ENCODE peak calls at places on chromosomes 6 and 20, in nine cellular contexts. R is naive thymus-derived CD4-positive, alpha-beta T cell; K is kidney; T is colonic mucosa; M is thoracic aorta; G is cardiac muscle cell; A is neuronal stem cell; H is ovary; W is tibial nerve. F is an unnamed sample. For H3K9me3, the result is how much of the 10 kb centered on the place peaks cover.

GRCh38 chr6:20919677-20920385 is 385.6 kb downstream of the CDKAL1 start:
- DNase-seq in R (no peak), K (no peak), T (no peak), M (no peak), G (no peak), A (no peak), H (no peak), W (no peak), F (no peak)

GRCh38 chr6:147395158-147395557 is 113.3 kb upstream of the SAMD5 start:
- DNase-seq in R (no peak), K (no peak), T (no peak), M (no peak), G (peak), A (no peak), H (no peak), W (no peak), F (no peak)

GRCh38 chr6:67131827-67132226 is 1424.8 kb upstream of the EYS start:
- DNase-seq in R (no peak), K (no peak), T (no peak), M (peak), G (peak), A (no peak), H (no peak), W (no peak), F (no peak)

GRCh38 chr6:159252955-159253508 is 83.8 kb downstream of the FNDC1 start:
- DNase-seq in R (peak), K (no peak), T (no peak), M (no peak), G (peak), A (peak), H (no peak), W (no peak), F (no peak)

GRCh38 chr6:88529726-88530125 is 363.6 kb upstream of the CNR1 start:
- DNase-seq in R (no peak), K (no peak), T (no peak), M (no peak), G (no peak), A (no peak), H (no peak), W (no peak), F (no peak)

GRCh38 chr6:39815356-39815755 is 23.2 kb downstream of the DAAM2 start:
- DNase-seq in R (no peak), K (no peak), T (no peak), M (no peak), G (no peak), A (no peak), H (no peak), W (no peak), F (no peak)

GRCh38 chr6:20354366-20354765 is 47.3 kb upstream of the E2F3 start:
- DNase-seq in R (no peak), K (no peak), T (no peak), M (no peak), G (no peak), A (no peak), H (no peak), W (no peak), F (no peak)

GRCh38 chr6:157909282-157909664 is 72.4 kb upstream of the SYNJ2 start:
- DNase-seq in R (no peak), K (no peak), T (no peak), M (no peak), G (no peak), A (no peak), H (no peak), W (no peak), F (no peak)

GRCh38 chr20:4740774-4741431 is 19.2 kb downstream of the PRND start:
- DNase-seq in R (peak), K (no peak), T (peak), M (no peak), G (peak), A (peak), H (peak), W (peak), F (peak)

GRCh38 chr6:20454201-20454824 is 52.6 kb downstream of the E2F3 start:
- DNase-seq in R (peak), K (no peak), T (peak), M (no peak), G (no peak), A (no peak), H (no peak), W (no peak), F (no peak)

GRCh38 chr20:1491281-1491840 is at the start of gene SIRPB2:
- DNase-seq in R (no peak), K (no peak), T (no peak), M (no peak), G (peak), A (no peak), H (no peak), W (peak), F (no peak)

GRCh38 chr20:54933212-54933904 is 458.0 kb downstream of the DOK5 start:
- DNase-seq in R (no peak), K (no peak), T (no peak), M (no peak), G (no peak), A (no peak), H (no peak), W (no peak), F (no peak)

GRCh38 chr6:144543006-144543871 is 258.1 kb downstream of the UTRN start:
- DNase-seq in R (no peak), K (no peak), T (no peak), M (no peak), G (peak), A (no peak), H (no peak), W (no peak), F (no peak)

GRCh38 chr6:108755257-108756240 is 92.7 kb upstream of the ARMC2 start:
- DNase-seq in R (no peak), K (no peak), T (peak), M (peak), G (peak), A (no peak), H (peak), W (no peak), F (no peak)

GRCh38 chr6:170158296-170159039 is 132.4 kb downstream of the DLL1 start:
- DNase-seq in R (no peak), K (peak), T (no peak), M (no peak), G (no peak), A (no peak), H (no peak), W (no peak), F (no peak)

GRCh38 chr6:170160628-170161611 is 130.0 kb downstream of the DLL1 start:
- DNase-seq in R (no peak), K (peak), T (no peak), M (no peak), G (no peak), A (no peak), H (no peak), W (no peak), F (no peak)

GRCh38 chr6:170159040-170159965 is 131.6 kb downstream of the DLL1 start:
- DNase-seq in R (no peak), K (peak), T (no peak), M (no peak), G (no peak), A (no peak), H (no peak), W (no peak), F (no peak)

GRCh38 chr6:170162011-170162770 is 128.7 kb downstream of the DLL1 start:
- DNase-seq in R (no peak), K (peak), T (no peak), M (no peak), G (no peak), A (no peak), H (no peak), W (no peak), F (no peak)

DNA sequence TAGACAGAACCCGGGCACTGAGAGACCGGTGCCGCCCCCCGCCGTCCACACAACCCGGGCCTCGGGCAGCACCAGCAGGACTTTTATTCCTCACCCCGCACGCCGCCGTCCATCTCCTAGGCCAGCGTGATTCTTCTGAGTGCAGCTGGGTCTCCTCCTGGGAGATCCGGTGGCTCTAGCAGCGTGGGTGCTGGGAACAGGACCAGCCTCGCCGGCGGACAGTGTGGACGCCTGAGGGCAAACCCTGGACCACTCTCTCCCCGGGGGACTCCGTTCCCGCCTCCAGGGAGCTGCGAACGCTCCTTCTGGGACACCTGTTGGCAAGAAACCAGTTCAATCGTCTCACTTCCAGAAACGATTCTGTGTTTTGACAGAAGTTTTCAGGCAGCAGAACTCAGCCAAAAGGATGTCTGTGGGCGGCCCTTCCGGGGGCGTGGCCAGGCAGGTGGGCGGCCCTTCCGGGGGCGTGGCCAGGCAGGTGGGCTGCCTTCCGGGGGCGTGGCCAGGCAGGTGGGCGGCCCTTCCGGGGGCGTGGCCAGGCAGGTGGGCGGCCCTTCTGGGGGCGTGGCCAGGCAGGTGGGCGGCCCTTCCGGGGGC is 130.7 kb downstream of the DLL1 start:
- DNase-seq in R (no peak), K (peak), T (no peak), M (no peak), G (no peak), A (no peak), H (no peak), W (no peak), F (no peak)
- H3K9me3 ChIP-seq in R (under half), K (under half), T (under half), M (under half), G (under half), A (under half), H (under half), W (under half), F (under half)

DNA sequence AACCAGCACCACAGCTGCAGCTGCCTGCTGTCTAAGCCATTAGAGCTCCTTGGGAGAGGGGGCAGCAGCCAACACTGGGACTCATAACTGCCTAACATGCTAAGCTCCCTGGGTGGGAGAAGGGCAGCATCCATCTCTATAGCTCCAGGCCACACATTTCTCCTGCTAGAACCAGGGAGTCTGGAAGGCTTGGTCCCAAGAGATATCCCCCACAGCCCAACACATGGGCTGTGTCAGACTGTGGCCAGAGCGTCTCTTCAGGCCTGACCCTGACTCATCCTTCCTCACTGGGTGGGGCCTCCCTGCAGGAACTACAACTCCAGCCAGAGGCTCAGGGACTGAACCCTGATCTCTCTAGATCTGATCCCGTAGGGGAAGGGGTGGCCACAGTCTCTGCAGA is 411.1 kb downstream of the HDGFL1 start:
- DNase-seq in R (no peak), K (no peak), T (no peak), M (no peak), G (peak), A (no peak), H (no peak), W (no peak), F (no peak)
- H3K9me3 ChIP-seq in R (under half), K (under half), T (under half), M (under half), G (under half), A (under half), H (under half), W (under half), F (under half)

GRCh38 chr6:170137176-170137891 is 153.5 kb downstream of the DLL1 start:
- DNase-seq in R (no peak), K (peak), T (no peak), M (no peak), G (no peak), A (no peak), H (peak), W (peak), F (peak)
- H3K9me3 ChIP-seq in R (under half), K (under half), T (under half), M (under half), G (under half), A (under half), H (under half), W (under half), F (under half)

DNA sequence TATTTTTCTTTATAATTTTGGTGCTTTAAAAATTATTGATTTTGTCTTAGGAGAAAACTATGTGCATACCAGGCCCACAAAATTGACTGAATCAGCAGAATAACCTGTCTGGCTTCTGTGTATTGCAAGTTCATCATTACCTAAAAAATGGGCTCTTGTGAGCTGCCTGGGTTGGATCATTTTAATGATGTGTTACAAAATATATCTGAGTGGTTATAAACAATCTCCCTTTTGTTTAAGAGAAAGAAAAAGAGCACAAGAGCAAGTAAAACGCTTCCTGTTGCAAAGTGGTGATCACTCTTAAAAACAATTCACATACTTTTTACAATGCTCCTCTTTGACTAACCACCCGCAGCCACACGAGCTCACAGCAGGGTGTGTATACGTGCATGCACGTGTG is 335.0 kb downstream of the HDGFL1 start:
- DNase-seq in R (no peak), K (no peak), T (no peak), M (no peak), G (no peak), A (no peak), H (no peak), W (no peak), F (no peak)
- H3K9me3 ChIP-seq in R (under half), K (under half), T (under half), M (under half), G (under half), A (under half), H (under half), W (under half), F (under half)

DNA sequence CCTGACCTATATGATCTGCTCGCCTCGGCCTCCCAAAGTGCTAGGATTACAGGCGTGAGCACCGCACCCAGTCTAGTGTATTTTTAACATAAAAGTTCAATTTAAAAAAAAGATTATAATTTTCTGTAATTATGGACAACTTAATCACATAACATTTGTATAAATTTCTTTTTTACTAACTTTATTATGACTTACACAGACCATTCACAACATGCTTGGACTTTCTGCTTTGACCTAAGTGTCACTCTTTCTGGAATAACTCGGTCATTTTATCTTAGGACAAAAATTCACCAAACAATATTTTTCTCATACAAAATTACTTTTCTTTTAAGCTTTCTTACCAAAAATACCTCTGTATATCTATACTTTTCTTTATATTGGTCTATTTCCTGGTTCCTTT is 15.4 kb upstream of the IL22RA2 start:
- DNase-seq in R (no peak), K (no peak), T (no peak), M (no peak), G (no peak), A (peak), H (no peak), W (no peak), F (no peak)
- H3K9me3 ChIP-seq in R (under half), K (under half), T (under half), M (under half), G (under half), A (under half), H (under half), W (under half), F (under half)

GRCh38 chr6:31216208-31216898 is 45.9 kb upstream of the POU5F1 start:
- DNase-seq in R (no peak), K (no peak), T (peak), M (no peak), G (no peak), A (no peak), H (no peak), W (no peak), F (no peak)
- H3K9me3 ChIP-seq in R (under half), K (under half), T (under half), M (under half), G (under half), A (under half), H (under half), W (under half), F (under half)

GRCh38 chr6:917939-918338 is 225.0 kb upstream of the EXOC2 start:
- DNase-seq in R (no peak), K (no peak), T (no peak), M (no peak), G (no peak), A (no peak), H (no peak), W (no peak), F (no peak)
- H3K9me3 ChIP-seq in R (under half), K (under half), T (under half), M (under half), G (under half), A (under half), H (under half), W (under half), F (under half)

DNA sequence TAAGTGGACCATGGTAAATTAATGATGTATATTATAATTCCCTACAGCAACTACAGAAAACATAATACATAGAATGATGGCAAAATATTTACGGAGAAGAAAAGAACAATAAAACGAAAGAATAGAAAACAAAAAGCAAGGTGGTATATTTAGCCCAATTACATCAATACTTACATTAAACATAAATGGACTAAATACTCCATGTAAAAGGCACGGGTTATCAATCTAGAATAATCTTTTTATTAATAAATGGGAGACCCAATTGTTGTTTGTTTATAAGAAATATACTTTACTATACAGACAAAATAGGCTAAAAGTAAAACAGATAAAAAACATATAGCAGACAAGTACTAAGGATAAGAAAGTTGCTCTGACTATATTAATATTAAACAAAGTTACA is 137.2 kb downstream of the TASP1 start:
- DNase-seq in R (no peak), K (no peak), T (no peak), M (no peak), G (no peak), A (no peak), H (no peak), W (no peak), F (no peak)
- H3K9me3 ChIP-seq in R (under half), K (under half), T (under half), M (under half), G (under half), A (under half), H (under half), W (half or more), F (under half)

DNA sequence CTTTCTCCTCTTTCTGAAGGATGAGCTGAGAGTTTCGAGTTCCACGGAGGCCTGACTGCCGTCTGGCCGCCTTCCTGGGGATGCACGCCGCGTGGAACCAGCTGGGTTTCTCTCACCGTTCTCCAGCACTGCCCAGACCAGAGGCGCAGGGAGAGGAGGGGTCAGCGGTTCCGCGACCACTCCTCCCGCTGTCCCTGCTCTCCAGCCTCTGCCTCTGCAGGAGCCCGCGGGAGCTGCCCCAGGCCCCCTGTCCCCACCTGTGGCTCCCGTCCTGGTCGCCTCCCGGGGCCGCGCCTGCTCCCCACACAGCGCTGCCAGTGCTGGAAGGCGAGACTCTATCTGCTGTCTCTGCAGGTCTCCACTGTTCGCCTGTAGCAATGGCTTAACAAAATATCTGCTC is 106.8 kb upstream of the AFDN start:
- DNase-seq in R (no peak), K (peak), T (no peak), M (no peak), G (no peak), A (no peak), H (no peak), W (no peak), F (no peak)
- H3K9me3 ChIP-seq in R (under half), K (under half), T (under half), M (under half), G (under half), A (under half), H (under half), W (under half), F (under half)

DNA sequence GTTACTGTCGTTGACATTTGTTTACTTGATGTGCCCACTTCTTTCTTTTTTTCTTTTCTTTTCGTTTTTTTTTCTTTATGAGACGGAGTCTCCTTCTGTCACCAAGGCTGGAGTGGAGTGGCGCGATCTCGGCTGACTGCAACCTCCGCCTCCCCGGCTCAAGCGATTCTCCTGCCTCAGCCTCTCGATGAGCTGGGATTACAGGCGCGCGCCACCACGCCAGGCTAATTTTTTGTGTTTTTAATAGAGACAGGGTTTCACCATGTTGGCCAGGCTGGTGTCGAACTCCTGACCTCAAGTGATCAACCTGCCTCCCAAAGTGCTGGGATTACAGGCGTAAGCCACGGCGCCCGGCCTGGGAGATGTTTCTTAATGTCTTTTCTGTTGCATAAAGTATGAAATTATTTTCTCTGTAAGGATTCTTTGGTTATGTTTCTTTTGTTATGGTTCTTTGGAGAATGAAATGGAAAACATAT is 33.3 kb upstream of the PRSS16 start:
- DNase-seq in R (no peak), K (no peak), T (no peak), M (no peak), G (no peak), A (no peak), H (no peak), W (no peak), F (no peak)
- H3K9me3 ChIP-seq in R (under half), K (under half), T (under half), M (under half), G (under half), A (under half), H (under half), W (under half), F (under half)

F was measured in T-helper 17 cell.